ENCODE peak calls at places on chromosomes 16 and 17, in eight cellular contexts. J, V, R, T, L, U, K and I are unnamed samples.

GRCh38 chr17:39705786-39706348 is 6.0 kb downstream of the ERBB2 start:
- DNase-seq in J (no peak), V (no peak), R (no peak), T (no peak), L (peak; percentile 84), U (no peak), K (no peak), I (no peak)

GRCh38 chr17:76517638-76518038 is 16.4 kb upstream of the RHBDF2 start:
- DNase-seq in J (no peak), V (peak; percentile 50), R (no peak), T (no peak), L (no peak), U (no peak), K (no peak), I (no peak)

GRCh38 chr16:10126686-10127085 is 55.5 kb downstream of the GRIN2A start:
- DNase-seq in J (no peak), V (no peak), R (no peak), T (no peak), L (peak; percentile 88), U (no peak), K (peak; percentile 3), I (no peak)

GRCh38 chr16:47228241-47228640 is 84.5 kb upstream of the NETO2 start:
- DNase-seq in J (no peak), V (no peak), R (no peak), T (no peak), L (no peak), U (no peak), K (no peak), I (no peak)

GRCh38 chr16:75555213-75555706 is 792 bp downstream of the TMEM231 start:
- DNase-seq in J (peak; percentile 74), V (peak; percentile 89), R (no peak), T (peak; percentile 52), L (peak; percentile 91), U (no peak), K (peak; percentile 92), I (peak; percentile 73)

GRCh38 chr16:893360-893759 is 77.4 kb downstream of the LMF1 start:
- DNase-seq in J (no peak), V (no peak), R (no peak), T (no peak), L (no peak), U (no peak), K (no peak), I (no peak)

GRCh38 chr17:8482546-8482945 is 46.9 kb downstream of the NDEL1 start:
- DNase-seq in J (no peak), V (no peak), R (no peak), T (no peak), L (no peak), U (no peak), K (no peak), I (no peak)

GRCh38 chr17:76432712-76433336 is 20.1 kb downstream of the UBE2O start:
- DNase-seq in J (no peak), V (peak; percentile 41), R (no peak), T (no peak), L (no peak), U (no peak), K (peak; percentile 32), I (no peak)

GRCh38 chr16:73142069-73142880 is 94.3 kb upstream of the ZFHX3 start:
- DNase-seq in J (no peak), V (no peak), R (no peak), T (no peak), L (no peak), U (no peak), K (no peak), I (no peak)

GRCh38 chr17:42055496-42055895 is 5.1 kb upstream of the C17orf113 start:
- DNase-seq in J (no peak), V (no peak), R (no peak), T (no peak), L (no peak), U (no peak), K (no peak), I (no peak)

GRCh38 chr17:57785032-57785431 is 39.9 kb upstream of the CCDC182 start:
- DNase-seq in J (no peak), V (no peak), R (no peak), T (no peak), L (no peak), U (no peak), K (peak; percentile 66), I (no peak)

GRCh38 chr16:30989469-30990047 is 4.6 kb downstream of the HSD3B7 start:
- DNase-seq in J (no peak), V (no peak), R (no peak), T (no peak), L (no peak), U (no peak), K (no peak), I (no peak)

GRCh38 chr16:87853411-87854052 is 15.8 kb downstream of the SLC7A5 start:
- DNase-seq in J (peak; percentile 90), V (peak; percentile 89), R (peak; percentile 66), T (peak; percentile 88), L (peak; percentile 94), U (peak; percentile 73), K (peak; percentile 91), I (peak; percentile 65)

GRCh38 chr17:41060052-41060604 is at the start of gene KRTAP2-3:
- DNase-seq in J (no peak), V (peak; percentile 36), R (no peak), T (no peak), L (peak; percentile 97), U (no peak), K (peak; percentile 66), I (no peak)

GRCh38 chr17:2853111-2853721 is 57.0 kb downstream of the RAP1GAP2 start:
- DNase-seq in J (no peak), V (no peak), R (no peak), T (peak; percentile 25), L (peak; percentile 60), U (peak; percentile 37), K (peak; percentile 39), I (no peak)

GRCh38 chr17:79360196-79360595 is 250.7 kb downstream of the RBFOX3 start:
- DNase-seq in J (no peak), V (no peak), R (no peak), T (no peak), L (no peak), U (no peak), K (no peak), I (no peak)

GRCh38 chr17:77684803-77685580 is 273.5 kb upstream of the TNRC6C start:
- DNase-seq in J (no peak), V (no peak), R (no peak), T (no peak), L (no peak), U (no peak), K (no peak), I (no peak)

GRCh38 chr17:60297729-60298293 is 94.1 kb downstream of the USP32 start:
- DNase-seq in J (no peak), V (no peak), R (no peak), T (no peak), L (no peak), U (no peak), K (no peak), I (no peak)

GRCh38 chr17:39653662-39654331 is 11.4 kb upstream of the TCAP start:
- DNase-seq in J (peak; percentile 57), V (peak; percentile 79), R (no peak), T (no peak), L (no peak), U (no peak), K (peak; percentile 48), I (peak; percentile 72)

GRCh38 chr17:9370464-9370863 is 205.2 kb downstream of the STX8 start:
- DNase-seq in J (no peak), V (peak; percentile 50), R (no peak), T (no peak), L (peak; percentile 59), U (no peak), K (peak; percentile 63), I (no peak)

GRCh38 chr17:7394452-7395191 is at the start of gene PLSCR3:
- DNase-seq in J (peak; percentile 88), V (peak; percentile 75), R (no peak), T (peak; percentile 41), L (peak; percentile 88), U (peak; percentile 94), K (peak; percentile 87), I (peak; percentile 81)

GRCh38 chr17:7392696-7393612 is 1.4 kb downstream of the PLSCR3 start:
- DNase-seq in J (peak; percentile 48), V (no peak), R (no peak), T (no peak), L (no peak), U (no peak), K (no peak), I (no peak)

GRCh38 chr17:7391307-7391706 is 3.0 kb downstream of the PLSCR3 start:
- DNase-seq in J (no peak), V (no peak), R (no peak), T (no peak), L (no peak), U (no peak), K (no peak), I (no peak)

GRCh38 chr17:7396147-7396546 is 1.8 kb upstream of the PLSCR3 start:
- DNase-seq in J (no peak), V (no peak), R (no peak), T (no peak), L (no peak), U (no peak), K (no peak), I (no peak)

GRCh38 chr17:7393613-7394451 is 493 bp downstream of the PLSCR3 start:
- DNase-seq in J (peak; percentile 44), V (no peak), R (no peak), T (no peak), L (peak; percentile 58), U (no peak), K (no peak), I (no peak)
- TF ChIP-seq CTCF in J (no peak), V (peak; percentile 10), R (no peak), T (no peak), L (no peak), U (no peak), K (no peak), I (no peak)

GRCh38 chr16:23504453-23505179 is 5.7 kb downstream of the GGA2 start:
- DNase-seq in J (peak; percentile 60), V (peak; percentile 58), R (no peak), T (peak; percentile 59), L (peak; percentile 96), U (peak; percentile 42), K (peak; percentile 82), I (no peak)
- TF ChIP-seq CTCF in J (no peak), V (no peak), R (no peak), T (no peak), L (no peak), U (no peak), K (no peak), I (no peak)

DNA sequence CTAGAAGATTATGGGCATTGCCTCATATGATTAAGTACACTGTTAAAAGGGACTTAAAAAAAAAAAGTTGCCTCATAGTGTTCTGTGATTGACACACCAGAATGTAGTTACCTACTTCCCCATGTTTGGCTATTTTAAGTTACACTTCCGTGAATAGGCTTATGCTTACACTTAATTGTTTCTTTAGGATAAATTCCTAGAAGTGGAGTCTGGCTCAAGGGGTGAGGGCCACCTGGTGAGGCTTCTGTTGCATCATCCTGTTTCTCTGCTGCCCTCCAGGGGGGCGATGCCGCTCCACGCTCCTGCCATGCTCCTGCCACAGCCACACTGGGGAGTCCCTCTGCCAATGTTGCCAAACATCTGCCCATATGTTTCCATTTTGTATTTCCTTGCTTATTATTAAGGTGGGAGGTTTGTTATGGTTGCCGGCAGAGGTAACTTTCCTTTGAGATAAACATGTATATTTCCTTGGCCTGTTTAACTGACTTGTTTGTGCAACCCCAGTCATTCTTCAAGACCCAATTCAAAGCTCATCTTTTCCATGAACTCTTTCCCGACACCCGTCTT is 73.1 kb downstream of the KSR1 start:
- DNase-seq in J (no peak), V (no peak), R (no peak), T (no peak), L (no peak), U (no peak), K (peak; percentile 72), I (no peak)
- TF ChIP-seq CTCF in J (no peak), V (no peak), R (no peak), T (no peak), L (no peak), U (no peak), K (no peak), I (no peak)

GRCh38 chr16:66872927-66873684 is 7.2 kb upstream of the PDP2 start:
- DNase-seq in J (peak; percentile 93), V (peak; percentile 77), R (peak; percentile 57), T (peak; percentile 72), L (peak; percentile 100), U (peak; percentile 87), K (peak; percentile 98), I (peak; percentile 90)
- TF ChIP-seq CTCF in J (peak; percentile 93), V (peak; percentile 99), R (peak; percentile 88), T (peak; percentile 89), L (peak; percentile 95), U (peak; percentile 51), K (peak; percentile 84), I (peak; percentile 97)